ENCODE peak calls at places on chromosome 4, in four cellular contexts. C is cardiac muscle cell; V is H54; H is stimulated activated CD4-positive, alpha-beta T cell treated with anti-CD3 and anti-CD28 coated beads, Interleukin-15, amount 100 ng/mL, for 1 hour. L is an unnamed sample.

GRCh38 chr4:40626183-40626990 is 3.3 kb downstream of the RBM47 start:
- DNase-seq in C (peak), V (no peak), H (no peak), L (no peak)

GRCh38 chr4:183503497-183504063 is 1.3 kb upstream of the ING2 start:
- DNase-seq in C (no peak), V (peak), H (no peak), L (no peak)

GRCh38 chr4:478373-478772 is 20.6 kb downstream of the ZNF721 start:
- DNase-seq in C (peak), V (no peak), H (no peak), L (no peak)

GRCh38 chr4:145066063-145066501 is 31.9 kb downstream of the ANAPC10 start:
- DNase-seq in C (no peak), V (no peak), H (no peak), L (no peak)

GRCh38 chr4:150176559-150176958 is 98.3 kb downstream of the DCLK2 start:
- DNase-seq in C (peak), V (no peak), H (no peak), L (no peak)

GRCh38 chr4:2697995-2698414 is 58.1 kb downstream of the TNIP2 start:
- DNase-seq in C (no peak), V (no peak), H (no peak), L (no peak)

GRCh38 chr4:62644372-62644771 is 1444.2 kb downstream of the ADGRL3 start:
- DNase-seq in C (peak), V (no peak), H (no peak), L (no peak)

GRCh38 chr4:6228158-6229067 is 28.1 kb upstream of the JAKMIP1 start:
- DNase-seq in C (no peak), V (no peak), H (no peak), L (no peak)

GRCh38 chr4:140135529-140136021 is 18.4 kb downstream of the MAML3 start:
- DNase-seq in C (peak), V (no peak), H (no peak), L (no peak)

GRCh38 chr4:188254211-188254610 is 115.0 kb downstream of the TRIML1 start:
- DNase-seq in C (no peak), V (no peak), H (no peak), L (no peak)

GRCh38 chr4:40311811-40312346 is 23.3 kb upstream of the CHRNA9 start:
- DNase-seq in C (no peak), V (no peak), H (no peak), L (no peak)

GRCh38 chr4:26199566-26199965 is 121.2 kb upstream of the RBPJ start:
- DNase-seq in C (peak), V (no peak), H (no peak), L (no peak)

GRCh38 chr4:109998867-109999303 is 86.2 kb downstream of the EGF start:
- DNase-seq in C (peak), V (no peak), H (no peak), L (no peak)

GRCh38 chr4:38805530-38806145 is 1.0 kb upstream of the TLR1 start:
- DNase-seq in C (peak), V (no peak), H (no peak), L (no peak)

GRCh38 chr4:181911420-181911819 is 331.8 kb upstream of the TENM3 start:
- DNase-seq in C (peak), V (no peak), H (no peak), L (no peak)

GRCh38 chr4:23921447-23921845 is 31.6 kb upstream of the PPARGC1A start:
- DNase-seq in C (no peak), V (no peak), H (no peak), L (no peak)

GRCh38 chr4:96052827-96053226 is 212.9 kb downstream of the PDHA2 start:
- DNase-seq in C (peak), V (no peak), H (no peak), L (no peak)

GRCh38 chr4:83757121-83757621 is 221.3 kb downstream of the GPAT3 start:
- DNase-seq in C (no peak), V (peak), H (no peak), L (no peak)

GRCh38 chr4:109389367-109390118 is 44.1 kb upstream of the SEC24B start:
- DNase-seq in C (peak), V (no peak), H (no peak), L (no peak)